ENCODE peak calls at places on chromosomes 3 and 15, in eight cellular contexts. E is H1, P is sigmoid colon, I is breast epithelium, H is GM12891, Q is SK-N-SH, O is prostate gland, Y is HCT116. N is an unnamed sample.

GRCh38 chr3:143648708-143649107 is 199.6 kb downstream of the SLC9A9 start:
- DNase-seq in P (no peak), I (no peak), Y (peak), E (no peak), H (no peak), O (no peak), Q (peak), N (no peak)

GRCh38 chr3:190534986-190535385 is 21.1 kb downstream of the IL1RAP start:
- DNase-seq in H (no peak), O (no peak), Y (no peak), I (no peak), E (no peak), P (no peak), Q (no peak), N (no peak)

GRCh38 chr15:67146214-67146613 is 80.8 kb downstream of the SMAD3 start:
- DNase-seq in Q (peak), Y (no peak), P (peak), H (no peak), O (no peak), E (no peak), I (no peak), N (peak)

GRCh38 chr3:52181543-52181942 is 16.4 kb upstream of the ALAS1 start:
- DNase-seq in Y (no peak), O (no peak), I (no peak), H (no peak), Q (no peak), P (no peak), E (no peak), N (no peak)

GRCh38 chr3:127751163-127751621 is 71.1 kb downstream of the MGLL start:
- DNase-seq in P (no peak), Y (no peak), E (no peak), Q (peak), H (no peak), I (no peak), O (no peak), N (peak)

GRCh38 chr15:80743189-80743833 is 35.9 kb upstream of the CEMIP start:
- DNase-seq in Q (no peak), H (no peak), E (no peak), Y (no peak), I (peak), P (no peak), O (peak), N (peak)

GRCh38 chr3:139285691-139286090 is 58.1 kb upstream of the MRPS22 start:
- DNase-seq in Y (no peak), I (no peak), P (no peak), O (no peak), H (no peak), Q (no peak), E (no peak), N (no peak)

GRCh38 chr15:95226835-95227234 is 995.5 kb downstream of the MCTP2 start:
- DNase-seq in E (no peak), H (no peak), O (no peak), P (no peak), Y (no peak), I (no peak), Q (no peak), N (no peak)

GRCh38 chr3:15630646-15631350 is 29.3 kb downstream of the BTD start:
- DNase-seq in P (no peak), E (no peak), O (no peak), I (no peak), Q (peak), H (no peak), Y (no peak), N (no peak)

GRCh38 chr3:126895178-126896066 is 87.5 kb upstream of the PLXNA1 start:
- DNase-seq in Y (no peak), O (no peak), E (no peak), H (no peak), I (no peak), P (no peak), Q (no peak), N (no peak)

GRCh38 chr15:62165029-62165792 is at the start of gene C2CD4B:
- DNase-seq in E (no peak), H (no peak), P (no peak), Q (peak), O (peak), Y (no peak), I (peak), N (peak)

GRCh38 chr3:128787256-128788253 is 61.6 kb downstream of the RAB7A start:
- DNase-seq in Y (peak), E (no peak), O (peak), H (no peak), Q (peak), I (no peak), P (no peak), N (no peak)

GRCh38 chr3:67415504-67415903 is 238.9 kb downstream of the SUCLG2 start:
- DNase-seq in I (no peak), O (no peak), P (no peak), Q (no peak), Y (no peak), E (no peak), H (no peak), N (no peak)

GRCh38 chr15:41790169-41790568 is 15.9 kb downstream of the MAPKBP1 start:
- DNase-seq in O (no peak), I (no peak), Y (no peak), E (no peak), H (no peak), Q (no peak), P (no peak), N (no peak)

GRCh38 chr3:160403796-160404510 is 4.5 kb downstream of the SMC4 start:
- DNase-seq in Y (no peak), I (no peak), Q (no peak), O (no peak), P (no peak), E (no peak), H (no peak), N (no peak)

GRCh38 chr3:194168994-194169393 is 33.0 kb downstream of the HES1 start:
- DNase-seq in P (no peak), E (no peak), O (no peak), I (no peak), H (no peak), Q (no peak), Y (no peak), N (no peak)

GRCh38 chr15:77030042-77030927 is 35.4 kb downstream of the PSTPIP1 start:
- DNase-seq in H (peak), E (no peak), I (no peak), P (peak), Y (no peak), O (no peak), Q (peak), N (peak)

GRCh38 chr3:128060473-128061381 is 8.5 kb downstream of the SEC61A1 start:
- DNase-seq in Q (no peak), H (no peak), Y (no peak), O (no peak), P (no peak), E (no peak), I (no peak), N (no peak)

GRCh38 chr3:125148016-125148812 is 64.3 kb downstream of the SLC12A8 start:
- DNase-seq in P (peak), Q (no peak), I (no peak), Y (no peak), O (no peak), H (no peak), E (no peak), N (no peak)

DNA sequence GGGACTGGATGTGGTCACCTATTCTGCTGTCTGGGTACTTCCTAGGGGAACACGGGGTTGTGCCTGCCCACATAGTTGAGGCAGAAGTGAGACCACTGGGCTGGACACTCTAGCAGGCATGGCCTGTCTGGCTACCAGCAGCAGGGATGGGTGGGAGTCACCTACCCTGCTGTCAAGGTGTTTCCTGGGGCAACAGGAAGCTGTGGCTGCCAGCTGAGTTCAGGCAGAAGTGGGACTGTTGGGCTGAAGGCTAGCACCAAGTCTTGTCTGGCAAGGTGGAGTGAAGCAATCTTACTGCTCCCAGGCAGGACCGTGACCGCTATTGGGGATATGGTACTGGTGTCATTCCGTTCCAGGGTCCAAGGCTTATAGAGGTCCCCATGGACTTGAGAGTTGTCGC is 20.3 kb upstream of the ZDHHC23 start:
- DNase-seq in E (no peak), Q (no peak), H (no peak), O (no peak), P (no peak), I (no peak), Y (no peak), N (no peak)
- TF ChIP-seq POLR2AphosphoS5 in E (no peak), Q (no peak), H (no peak), O (no peak), P (no peak), I (no peak), Y (no peak), N (no peak)

GRCh38 chr3:182786564-182787196 is 6.6 kb upstream of the ATP11B start:
- DNase-seq in I (no peak), Q (no peak), H (no peak), P (no peak), Y (no peak), O (no peak), E (no peak), N (no peak)

GRCh38 chr3:182789371-182789770 is 3.9 kb upstream of the ATP11B start:
- DNase-seq in Y (no peak), I (no peak), Q (no peak), E (no peak), H (no peak), O (peak), P (no peak), N (no peak)

GRCh38 chr3:182785142-182785541 is 8.2 kb upstream of the ATP11B start:
- DNase-seq in O (no peak), Q (no peak), P (no peak), I (no peak), Y (no peak), H (no peak), E (no peak), N (no peak)

GRCh38 chr3:182785756-182786155 is 7.5 kb upstream of the ATP11B start:
- DNase-seq in Y (no peak), E (no peak), O (no peak), I (no peak), P (no peak), H (no peak), Q (no peak), N (no peak)

DNA sequence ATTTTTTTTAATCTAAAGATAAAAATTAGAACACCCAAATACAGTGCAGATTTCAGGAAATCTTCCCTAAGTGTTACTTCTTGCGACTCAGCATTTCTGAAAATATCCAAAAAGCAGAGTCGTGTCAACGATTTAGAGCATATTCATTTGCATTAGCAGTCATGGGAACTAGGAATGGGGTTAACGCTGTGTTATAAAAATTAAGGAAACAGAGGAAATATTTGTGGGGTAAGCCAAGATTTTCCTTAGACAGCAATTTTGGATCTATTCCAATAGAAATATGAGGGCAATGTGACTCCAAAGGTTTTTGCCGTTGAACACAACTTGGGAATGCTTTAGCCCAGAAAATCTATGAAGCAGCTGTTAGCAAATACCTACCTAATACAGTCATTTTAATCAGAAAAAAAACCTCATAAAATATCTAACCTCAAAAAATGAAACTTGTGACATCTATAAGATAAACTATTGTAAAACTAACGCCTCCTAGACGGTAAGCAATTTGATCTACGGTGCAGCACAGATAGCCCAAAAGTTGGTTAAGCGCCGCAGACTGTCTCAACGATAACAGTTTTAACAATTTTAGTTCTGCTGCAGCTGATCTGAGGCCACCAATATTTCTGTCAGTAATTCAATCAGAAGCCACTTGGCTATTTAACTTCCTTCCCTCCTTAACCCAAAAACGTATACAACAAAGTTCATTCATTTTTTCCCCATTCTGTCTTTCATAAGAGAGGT is 5.8 kb upstream of the ATP11B start:
- DNase-seq in P (no peak), I (no peak), H (no peak), O (no peak), E (no peak), Y (no peak), Q (no peak), N (no peak)
- TF ChIP-seq POLR2AphosphoS5 in P (no peak), I (no peak), H (no peak), O (no peak), E (no peak), Y (no peak), Q (no peak), N (no peak)

GRCh38 chr15:70857547-70858265 is 3.7 kb upstream of the LARP6 start:
- DNase-seq in O (no peak), Q (no peak), E (no peak), H (no peak), P (no peak), Y (no peak), I (no peak), N (no peak)

GRCh38 chr15:70854669-70854976 is 666 bp upstream of the LARP6 start:
- DNase-seq in Q (no peak), I (no peak), E (no peak), O (no peak), P (no peak), Y (no peak), H (no peak), N (no peak)

GRCh38 chr15:70855764-70856163 is 1.8 kb upstream of the LARP6 start:
- DNase-seq in H (peak), P (no peak), Q (no peak), O (no peak), E (no peak), I (no peak), Y (no peak), N (no peak)

GRCh38 chr15:70856177-70856883 is 2.4 kb upstream of the LARP6 start:
- DNase-seq in Q (no peak), O (no peak), Y (no peak), E (no peak), H (no peak), I (no peak), P (no peak), N (no peak)

DNA sequence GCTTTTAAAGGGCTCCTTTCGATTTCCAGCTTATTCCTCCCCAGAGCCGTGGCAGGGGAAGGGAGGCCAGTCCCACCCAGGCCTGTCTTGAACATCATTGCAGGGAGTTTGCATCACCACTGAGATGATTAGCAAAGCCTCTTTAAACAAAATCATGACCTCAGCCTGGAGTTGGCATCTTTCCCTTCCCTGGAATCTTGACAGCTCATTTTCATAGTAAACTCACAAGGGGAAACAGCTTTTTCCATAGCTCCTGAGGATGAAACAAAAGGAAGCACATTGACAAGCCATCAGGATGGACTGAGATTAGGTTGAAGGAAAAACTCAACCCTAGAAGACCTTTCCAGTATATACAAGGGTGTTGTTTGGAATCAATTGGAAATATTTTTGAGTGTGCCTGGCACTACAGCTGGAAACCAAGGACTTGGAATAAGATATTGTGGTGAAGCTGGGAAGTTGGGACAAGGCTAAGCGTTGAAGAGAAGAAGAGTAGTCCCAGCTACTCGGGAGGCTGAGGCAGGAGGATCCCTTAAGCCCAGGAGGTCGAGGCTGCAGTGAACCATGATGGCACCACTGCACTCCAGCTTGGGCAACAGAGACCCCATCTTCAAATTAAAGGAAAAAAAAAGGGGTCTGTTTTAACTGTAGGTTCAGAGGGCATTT is 3.1 kb upstream of the LARP6 start:
- DNase-seq in P (peak), Y (peak), H (no peak), I (no peak), Q (no peak), E (no peak), O (no peak), N (peak)
- TF ChIP-seq POLR2AphosphoS5 in P (peak), Y (no peak), H (no peak), I (peak), Q (peak), E (no peak), O (no peak), N (peak)

GRCh38 chr3:12750658-12751071 is 8.4 kb downstream of the TMEM40 start:
- DNase-seq in Q (no peak), O (no peak), E (no peak), I (no peak), Y (no peak), H (no peak), P (peak), N (no peak)

GRCh38 chr3:12752111-12752510 is 6.9 kb downstream of the TMEM40 start:
- DNase-seq in Y (no peak), I (no peak), P (no peak), H (no peak), Q (no peak), O (no peak), E (no peak), N (no peak)

GRCh38 chr3:12752803-12753202 is 6.3 kb downstream of the TMEM40 start:
- DNase-seq in E (no peak), P (no peak), H (no peak), Y (no peak), I (no peak), Q (no peak), O (no peak), N (no peak)

GRCh38 chr3:12750223-12750622 is 8.8 kb downstream of the TMEM40 start:
- DNase-seq in E (no peak), O (peak), H (no peak), Q (no peak), Y (peak), P (no peak), I (no peak), N (peak)

GRCh38 chr3:12751548-12751947 is 7.5 kb downstream of the TMEM40 start:
- DNase-seq in Y (no peak), P (no peak), O (no peak), H (no peak), E (no peak), I (no peak), Q (no peak), N (no peak)
- TF ChIP-seq POLR2AphosphoS5 in Y (no peak), P (no peak), O (no peak), H (no peak), E (no peak), I (no peak), Q (no peak), N (no peak)

DNA sequence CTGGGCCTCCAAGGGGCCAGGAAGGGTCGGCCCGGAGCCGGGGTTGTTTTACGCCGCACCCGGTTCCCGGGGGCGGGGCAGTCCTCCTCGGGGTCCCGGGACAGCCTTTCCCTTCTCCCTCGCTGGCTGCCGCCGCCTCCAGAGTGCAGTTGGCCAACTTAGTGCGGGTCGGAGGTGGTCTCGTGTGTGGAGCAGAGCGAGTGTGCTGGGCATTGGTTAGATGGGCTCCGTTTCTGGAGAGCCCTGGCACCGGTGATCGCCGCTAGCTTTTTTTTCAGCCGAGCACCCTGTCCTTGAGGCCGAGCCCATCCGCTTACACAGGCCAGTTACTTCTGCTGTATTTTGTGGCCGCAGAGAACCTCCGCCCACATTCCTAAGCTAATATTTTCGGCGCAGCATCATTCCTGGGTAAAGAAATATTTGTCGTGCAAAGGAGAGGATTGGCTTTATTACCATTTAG is 583 bp downstream of the KIF23 start:
- DNase-seq in H (peak), O (no peak), E (no peak), Q (no peak), I (no peak), P (no peak), Y (peak), N (no peak)
- TF ChIP-seq POLR2AphosphoS5 in H (no peak), O (peak), E (peak), Q (peak), I (no peak), P (no peak), Y (no peak), N (peak)

GRCh38 chr3:69770976-69771634 is 31.8 kb downstream of the MITF start:
- DNase-seq in Y (no peak), E (no peak), O (no peak), H (no peak), I (no peak), P (no peak), Q (no peak), N (no peak)
- TF ChIP-seq POLR2AphosphoS5 in Y (no peak), E (no peak), O (peak), H (no peak), I (no peak), P (no peak), Q (no peak), N (no peak)

DNA sequence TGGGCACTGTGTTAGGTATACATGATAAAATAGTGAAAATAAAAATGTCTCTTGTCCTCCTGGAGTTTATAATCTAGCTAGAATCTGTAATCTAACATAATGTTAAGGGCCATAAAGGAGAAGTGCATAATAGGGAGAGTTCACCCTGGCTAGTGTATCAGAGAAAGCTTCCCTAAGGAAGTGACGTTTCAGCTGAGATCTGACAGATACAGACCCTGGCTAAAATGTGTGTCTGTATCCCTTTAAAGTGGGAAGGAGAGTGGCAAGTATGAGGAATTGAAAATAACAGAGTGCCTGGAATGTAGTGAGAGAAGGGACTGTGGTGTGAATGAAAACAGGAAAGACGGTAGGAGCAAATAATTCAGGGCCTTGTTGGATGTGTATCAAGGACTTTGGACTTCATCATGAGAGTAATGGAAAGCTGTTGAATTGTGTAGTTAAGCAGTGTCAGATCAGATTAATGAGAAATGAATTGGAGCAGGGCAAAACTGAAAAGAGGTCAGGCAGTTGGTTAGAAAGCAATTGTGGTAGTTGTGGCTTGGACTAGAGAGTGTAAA is 30.5 kb downstream of the NEO1 start:
- DNase-seq in O (no peak), I (no peak), Q (peak), E (no peak), Y (no peak), P (no peak), H (no peak), N (no peak)
- TF ChIP-seq POLR2AphosphoS5 in O (no peak), I (no peak), Q (no peak), E (no peak), Y (no peak), P (no peak), H (no peak), N (no peak)